ENCODE peak calls at places on chromosomes 11 and 22, in seven cellular contexts. U is lower lobe of right lung, A is foreskin keratinocyte, F is mucosa of descending colon, Z is uterus, E is AG10803, H is GM12865. N is an unnamed sample.

GRCh38 chr11:68206211-68206610 is 6.9 kb downstream of the KMT5B start:
- DNase-seq in U (no peak), A (no peak), F (no peak), Z (no peak), E (peak), H (peak), N (no peak)

GRCh38 chr22:39684702-39685281 is 114.2 kb downstream of the CACNA1I start:
- DNase-seq in U (no peak), A (no peak), F (no peak), Z (no peak), E (no peak), H (no peak), N (no peak)

GRCh38 chr11:9971894-9972293 is 308.0 kb downstream of the SWAP70 start:
- DNase-seq in U (no peak), A (no peak), F (no peak), Z (no peak), E (no peak), H (no peak), N (no peak)

GRCh38 chr22:49906071-49906798 is 12.0 kb downstream of the ALG12 start:
- DNase-seq in U (no peak), A (no peak), F (peak), Z (no peak), E (no peak), H (no peak), N (no peak)

GRCh38 chr11:16902182-16902581 is 112.0 kb downstream of the PLEKHA7 start:
- DNase-seq in U (no peak), A (peak), F (no peak), Z (no peak), E (no peak), H (peak), N (peak)

GRCh38 chr22:41976961-41977566 is 7.8 kb downstream of the SEPTIN3 start:
- DNase-seq in U (no peak), A (no peak), F (no peak), Z (no peak), E (no peak), H (peak), N (peak)

GRCh38 chr22:37328017-37328416 is 45.7 kb downstream of the CYTH4 start:
- DNase-seq in U (no peak), A (peak), F (no peak), Z (no peak), E (peak), H (no peak), N (no peak)

GRCh38 chr11:129960216-129961214 is 42.1 kb downstream of the PRDM10 start:
- DNase-seq in U (no peak), A (peak), F (no peak), Z (no peak), E (peak), H (peak), N (peak)

GRCh38 chr11:9208726-9209501 is 56.2 kb downstream of the DENND5A start:
- DNase-seq in U (no peak), A (no peak), F (no peak), Z (no peak), E (no peak), H (peak), N (peak)

GRCh38 chr22:28909375-28909774 is 26.0 kb downstream of the ZNRF3 start:
- DNase-seq in U (no peak), A (no peak), F (no peak), Z (no peak), E (no peak), H (peak), N (peak)

GRCh38 chr11:2902784-2903671 is 17.5 kb upstream of the CDKN1C start:
- DNase-seq in U (no peak), A (no peak), F (peak), Z (no peak), E (no peak), H (no peak), N (no peak)

DNA sequence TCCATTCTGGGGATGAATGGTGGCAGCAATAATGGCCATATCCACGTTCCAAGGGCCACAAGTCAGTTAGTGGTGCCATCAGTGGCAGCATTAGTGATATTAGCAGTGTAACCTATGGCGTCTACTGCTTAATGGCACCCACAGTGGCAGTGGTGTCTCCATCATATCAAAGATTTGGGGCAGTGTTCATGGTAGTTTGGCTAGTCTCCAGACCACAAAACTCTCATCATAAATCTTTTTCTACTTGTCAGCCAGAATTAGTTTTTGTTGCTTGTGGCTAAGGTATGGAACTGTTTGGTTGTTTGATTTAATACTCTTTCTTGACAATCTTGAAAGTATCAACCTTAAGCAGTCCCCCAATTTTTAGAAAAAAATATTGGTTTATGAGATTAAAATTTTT is 45.1 kb upstream of the DEUP1 start:
- DNase-seq in U (no peak), A (no peak), F (no peak), Z (no peak), E (no peak), H (no peak), N (no peak)
- TF ChIP-seq CTCF in U (no peak), A (no peak), F (no peak), Z (no peak), E (no peak), H (no peak), N (no peak)

DNA sequence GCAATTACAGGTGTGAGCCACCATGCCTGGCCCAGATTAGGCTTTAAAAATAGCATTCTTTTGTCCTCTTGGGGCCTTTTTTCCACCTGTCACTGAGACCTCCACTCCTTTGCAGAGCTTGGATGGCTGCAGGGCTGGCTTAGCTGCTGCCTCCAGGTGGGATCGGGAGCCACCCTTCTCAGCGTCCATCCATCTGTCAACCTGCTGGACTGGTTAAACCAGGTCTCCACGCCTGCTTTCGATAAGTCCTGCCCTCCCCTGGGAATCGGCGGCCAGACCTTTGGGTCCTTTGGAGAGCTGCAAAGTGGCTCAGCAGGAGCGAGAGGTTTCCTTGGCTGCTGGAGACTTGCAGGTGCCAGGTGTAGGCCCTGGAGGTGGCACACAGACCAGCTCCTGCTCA is 23.4 kb upstream of the GRAMD4 start:
- DNase-seq in U (peak), A (peak), F (peak), Z (no peak), E (no peak), H (no peak), N (no peak)
- TF ChIP-seq CTCF in U (no peak), A (peak), F (peak), Z (no peak), E (no peak), H (no peak), N (no peak)

GRCh38 chr11:132941761-132942160 is 590.5 kb downstream of the OPCML start:
- DNase-seq in U (no peak), A (no peak), F (no peak), Z (no peak), E (no peak), H (no peak), N (no peak)

GRCh38 chr11:132942611-132943324 is 589.5 kb downstream of the OPCML start:
- DNase-seq in U (no peak), A (no peak), F (no peak), Z (no peak), E (no peak), H (no peak), N (no peak)

GRCh38 chr11:132944557-132944920 is 587.8 kb downstream of the OPCML start:
- DNase-seq in U (no peak), A (no peak), F (no peak), Z (no peak), E (no peak), H (no peak), N (no peak)

GRCh38 chr11:132943325-132943736 is 589.0 kb downstream of the OPCML start:
- DNase-seq in U (no peak), A (no peak), F (no peak), Z (no peak), E (peak), H (no peak), N (no peak)

GRCh38 chr11:132943737-132944556 is 588.4 kb downstream of the OPCML start:
- DNase-seq in U (no peak), A (no peak), F (no peak), Z (no peak), E (peak), H (no peak), N (no peak)
- TF ChIP-seq CTCF in U (no peak), A (no peak), F (no peak), Z (no peak), E (peak), H (no peak), N (no peak)

DNA sequence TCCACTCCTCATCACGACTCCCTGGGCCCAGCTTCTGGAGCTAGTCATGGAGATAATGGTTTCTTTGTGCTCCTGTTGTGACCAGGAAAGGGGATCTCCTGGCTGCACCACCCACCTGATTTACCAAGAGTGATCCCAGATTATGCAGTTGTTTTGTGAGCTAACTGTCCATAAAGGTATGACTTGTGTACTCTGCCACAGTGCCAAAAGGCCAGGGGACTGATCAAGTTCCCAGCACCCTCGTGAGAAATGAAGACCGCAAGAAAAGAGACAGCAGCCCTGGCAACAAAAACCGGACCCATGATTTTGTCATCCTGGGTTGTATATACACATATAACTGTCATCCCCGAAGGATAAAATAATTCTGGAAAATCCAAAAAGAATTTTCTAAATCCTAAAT is 26.6 kb downstream of the TUB start:
- DNase-seq in U (no peak), A (no peak), F (no peak), Z (no peak), E (no peak), H (no peak), N (no peak)
- TF ChIP-seq CTCF in U (no peak), A (no peak), F (no peak), Z (no peak), E (no peak), H (no peak), N (no peak)

N was measured in activated CD8-positive, alpha-beta T cell treated with anti-CD3 and anti-CD28 coated beads for 36 hours.